ENCODE peak calls at places on chromosomes 11 and 22, in ten cellular contexts. One of them, this sample, is unnamed.

GRCh38 chr11:14124886-14125285 is 162.4 kb downstream of the SPON1 start:
- ATAC-seq in T-cell: no peak
- ATAC-seq in PC-3: no peak
- ATAC-seq in T-helper 17 cell: no peak
- ATAC-seq in stimulated activated naive CD8-positive, alpha-beta T cell treated with anti-CD3 and anti-CD28 coated beads, Interleukin-15, Interleukin-2, amounts not matched to agents 100 U/mL and 50 U/mL, for 24 hours: no peak
- ATAC-seq in left lobe of liver: no peak
- ATAC-seq in activated T-cell treated with anti-CD3 and anti-CD28 coated beads, Interleukin-2, amount 50 U/mL, for 4 hours: no peak
- ATAC-seq in foreskin keratinocyte: no peak
- ATAC-seq in CD4-positive, alpha-beta T cell: no peak
- ATAC-seq in activated CD4-positive, alpha-beta T cell treated with anti-CD3 and anti-CD28 coated beads for 36 hours: no peak
- ATAC-seq in this sample: no peak

GRCh38 chr11:13304655-13305340 is 27.2 kb downstream of the BMAL1 start:
- ATAC-seq in T-cell: no peak
- ATAC-seq in PC-3: no peak
- ATAC-seq in T-helper 17 cell: no peak
- ATAC-seq in stimulated activated naive CD8-positive, alpha-beta T cell treated with anti-CD3 and anti-CD28 coated beads, Interleukin-15, Interleukin-2, amounts not matched to agents 100 U/mL and 50 U/mL, for 24 hours: no peak
- ATAC-seq in left lobe of liver: peak
- ATAC-seq in activated T-cell treated with anti-CD3 and anti-CD28 coated beads, Interleukin-2, amount 50 U/mL, for 4 hours: no peak
- ATAC-seq in foreskin keratinocyte: no peak
- ATAC-seq in CD4-positive, alpha-beta T cell: no peak
- ATAC-seq in activated CD4-positive, alpha-beta T cell treated with anti-CD3 and anti-CD28 coated beads for 36 hours: no peak
- ATAC-seq in this sample: no peak

GRCh38 chr22:35306350-35306967 is 6.8 kb downstream of the TOM1 start:
- ATAC-seq in T-cell: peak
- ATAC-seq in PC-3: no peak
- ATAC-seq in T-helper 17 cell: peak
- ATAC-seq in stimulated activated naive CD8-positive, alpha-beta T cell treated with anti-CD3 and anti-CD28 coated beads, Interleukin-15, Interleukin-2, amounts not matched to agents 100 U/mL and 50 U/mL, for 24 hours: no peak
- ATAC-seq in left lobe of liver: no peak
- ATAC-seq in activated T-cell treated with anti-CD3 and anti-CD28 coated beads, Interleukin-2, amount 50 U/mL, for 4 hours: no peak
- ATAC-seq in foreskin keratinocyte: no peak
- ATAC-seq in CD4-positive, alpha-beta T cell: peak
- ATAC-seq in activated CD4-positive, alpha-beta T cell treated with anti-CD3 and anti-CD28 coated beads for 36 hours: no peak
- ATAC-seq in this sample: no peak

GRCh38 chr11:112728288-112728687 is 232.9 kb upstream of the NCAM1 start:
- ATAC-seq in T-cell: no peak
- ATAC-seq in PC-3: no peak
- ATAC-seq in T-helper 17 cell: no peak
- ATAC-seq in stimulated activated naive CD8-positive, alpha-beta T cell treated with anti-CD3 and anti-CD28 coated beads, Interleukin-15, Interleukin-2, amounts not matched to agents 100 U/mL and 50 U/mL, for 24 hours: no peak
- ATAC-seq in left lobe of liver: no peak
- ATAC-seq in activated T-cell treated with anti-CD3 and anti-CD28 coated beads, Interleukin-2, amount 50 U/mL, for 4 hours: no peak
- ATAC-seq in foreskin keratinocyte: no peak
- ATAC-seq in CD4-positive, alpha-beta T cell: no peak
- ATAC-seq in activated CD4-positive, alpha-beta T cell treated with anti-CD3 and anti-CD28 coated beads for 36 hours: no peak
- ATAC-seq in this sample: no peak

GRCh38 chr11:808427-809286 is 1.1 kb upstream of the RPLP2 start:
- ATAC-seq in T-cell: no peak
- ATAC-seq in PC-3: no peak
- ATAC-seq in T-helper 17 cell: peak
- ATAC-seq in stimulated activated naive CD8-positive, alpha-beta T cell treated with anti-CD3 and anti-CD28 coated beads, Interleukin-15, Interleukin-2, amounts not matched to agents 100 U/mL and 50 U/mL, for 24 hours: no peak
- ATAC-seq in left lobe of liver: no peak
- ATAC-seq in activated T-cell treated with anti-CD3 and anti-CD28 coated beads, Interleukin-2, amount 50 U/mL, for 4 hours: peak
- ATAC-seq in foreskin keratinocyte: no peak
- ATAC-seq in CD4-positive, alpha-beta T cell: peak
- ATAC-seq in activated CD4-positive, alpha-beta T cell treated with anti-CD3 and anti-CD28 coated beads for 36 hours: peak
- ATAC-seq in this sample: peak

GRCh38 chr11:125218336-125218735 is 53.8 kb downstream of the PKNOX2 start:
- ATAC-seq in T-cell: no peak
- ATAC-seq in PC-3: no peak
- ATAC-seq in T-helper 17 cell: no peak
- ATAC-seq in stimulated activated naive CD8-positive, alpha-beta T cell treated with anti-CD3 and anti-CD28 coated beads, Interleukin-15, Interleukin-2, amounts not matched to agents 100 U/mL and 50 U/mL, for 24 hours: no peak
- ATAC-seq in left lobe of liver: no peak
- ATAC-seq in activated T-cell treated with anti-CD3 and anti-CD28 coated beads, Interleukin-2, amount 50 U/mL, for 4 hours: no peak
- ATAC-seq in foreskin keratinocyte: no peak
- ATAC-seq in CD4-positive, alpha-beta T cell: no peak
- ATAC-seq in activated CD4-positive, alpha-beta T cell treated with anti-CD3 and anti-CD28 coated beads for 36 hours: no peak
- ATAC-seq in this sample: no peak

GRCh38 chr11:17921620-17922473 is 91.0 kb downstream of the SERGEF start:
- ATAC-seq in T-cell: no peak
- ATAC-seq in PC-3: no peak
- ATAC-seq in T-helper 17 cell: no peak
- ATAC-seq in stimulated activated naive CD8-positive, alpha-beta T cell treated with anti-CD3 and anti-CD28 coated beads, Interleukin-15, Interleukin-2, amounts not matched to agents 100 U/mL and 50 U/mL, for 24 hours: no peak
- ATAC-seq in left lobe of liver: peak
- ATAC-seq in activated T-cell treated with anti-CD3 and anti-CD28 coated beads, Interleukin-2, amount 50 U/mL, for 4 hours: no peak
- ATAC-seq in foreskin keratinocyte: no peak
- ATAC-seq in CD4-positive, alpha-beta T cell: no peak
- ATAC-seq in activated CD4-positive, alpha-beta T cell treated with anti-CD3 and anti-CD28 coated beads for 36 hours: no peak
- ATAC-seq in this sample: no peak

GRCh38 chr22:31477329-31477728 is 12.3 kb downstream of the EIF4ENIF1 start:
- ATAC-seq in T-cell: no peak
- ATAC-seq in PC-3: no peak
- ATAC-seq in T-helper 17 cell: no peak
- ATAC-seq in stimulated activated naive CD8-positive, alpha-beta T cell treated with anti-CD3 and anti-CD28 coated beads, Interleukin-15, Interleukin-2, amounts not matched to agents 100 U/mL and 50 U/mL, for 24 hours: no peak
- ATAC-seq in left lobe of liver: no peak
- ATAC-seq in activated T-cell treated with anti-CD3 and anti-CD28 coated beads, Interleukin-2, amount 50 U/mL, for 4 hours: no peak
- ATAC-seq in foreskin keratinocyte: no peak
- ATAC-seq in CD4-positive, alpha-beta T cell: no peak
- ATAC-seq in activated CD4-positive, alpha-beta T cell treated with anti-CD3 and anti-CD28 coated beads for 36 hours: no peak
- ATAC-seq in this sample: peak

GRCh38 chr22:43289976-43290663 is 53.1 kb downstream of the SCUBE1 start:
- ATAC-seq in T-cell: no peak
- ATAC-seq in PC-3: no peak
- ATAC-seq in T-helper 17 cell: no peak
- ATAC-seq in stimulated activated naive CD8-positive, alpha-beta T cell treated with anti-CD3 and anti-CD28 coated beads, Interleukin-15, Interleukin-2, amounts not matched to agents 100 U/mL and 50 U/mL, for 24 hours: no peak
- ATAC-seq in left lobe of liver: no peak
- ATAC-seq in activated T-cell treated with anti-CD3 and anti-CD28 coated beads, Interleukin-2, amount 50 U/mL, for 4 hours: no peak
- ATAC-seq in foreskin keratinocyte: no peak
- ATAC-seq in CD4-positive, alpha-beta T cell: no peak
- ATAC-seq in activated CD4-positive, alpha-beta T cell treated with anti-CD3 and anti-CD28 coated beads for 36 hours: no peak
- ATAC-seq in this sample: no peak

GRCh38 chr11:36333897-36334296 is 37.8 kb downstream of the PRR5L start:
- ATAC-seq in T-cell: no peak
- ATAC-seq in PC-3: peak
- ATAC-seq in T-helper 17 cell: no peak
- ATAC-seq in stimulated activated naive CD8-positive, alpha-beta T cell treated with anti-CD3 and anti-CD28 coated beads, Interleukin-15, Interleukin-2, amounts not matched to agents 100 U/mL and 50 U/mL, for 24 hours: peak
- ATAC-seq in left lobe of liver: no peak
- ATAC-seq in activated T-cell treated with anti-CD3 and anti-CD28 coated beads, Interleukin-2, amount 50 U/mL, for 4 hours: no peak
- ATAC-seq in foreskin keratinocyte: peak
- ATAC-seq in CD4-positive, alpha-beta T cell: no peak
- ATAC-seq in activated CD4-positive, alpha-beta T cell treated with anti-CD3 and anti-CD28 coated beads for 36 hours: peak
- ATAC-seq in this sample: peak

GRCh38 chr11:109956124-109956793 is 136.9 kb upstream of the ZC3H12C start:
- ATAC-seq in T-cell: no peak
- ATAC-seq in PC-3: peak
- ATAC-seq in T-helper 17 cell: no peak
- ATAC-seq in stimulated activated naive CD8-positive, alpha-beta T cell treated with anti-CD3 and anti-CD28 coated beads, Interleukin-15, Interleukin-2, amounts not matched to agents 100 U/mL and 50 U/mL, for 24 hours: no peak
- ATAC-seq in left lobe of liver: no peak
- ATAC-seq in activated T-cell treated with anti-CD3 and anti-CD28 coated beads, Interleukin-2, amount 50 U/mL, for 4 hours: no peak
- ATAC-seq in foreskin keratinocyte: no peak
- ATAC-seq in CD4-positive, alpha-beta T cell: no peak
- ATAC-seq in activated CD4-positive, alpha-beta T cell treated with anti-CD3 and anti-CD28 coated beads for 36 hours: no peak
- ATAC-seq in this sample: no peak

GRCh38 chr22:46584081-46584903 is 35.9 kb upstream of the GRAMD4 start:
- ATAC-seq in T-cell: no peak
- ATAC-seq in PC-3: no peak
- ATAC-seq in T-helper 17 cell: no peak
- ATAC-seq in stimulated activated naive CD8-positive, alpha-beta T cell treated with anti-CD3 and anti-CD28 coated beads, Interleukin-15, Interleukin-2, amounts not matched to agents 100 U/mL and 50 U/mL, for 24 hours: no peak
- ATAC-seq in left lobe of liver: no peak
- ATAC-seq in activated T-cell treated with anti-CD3 and anti-CD28 coated beads, Interleukin-2, amount 50 U/mL, for 4 hours: no peak
- ATAC-seq in foreskin keratinocyte: peak
- ATAC-seq in CD4-positive, alpha-beta T cell: no peak
- ATAC-seq in activated CD4-positive, alpha-beta T cell treated with anti-CD3 and anti-CD28 coated beads for 36 hours: no peak
- ATAC-seq in this sample: peak

GRCh38 chr11:74636633-74637184 is 44.3 kb downstream of the POLD3 start:
- ATAC-seq in T-cell: no peak
- ATAC-seq in PC-3: peak
- ATAC-seq in T-helper 17 cell: no peak
- ATAC-seq in stimulated activated naive CD8-positive, alpha-beta T cell treated with anti-CD3 and anti-CD28 coated beads, Interleukin-15, Interleukin-2, amounts not matched to agents 100 U/mL and 50 U/mL, for 24 hours: peak
- ATAC-seq in left lobe of liver: no peak
- ATAC-seq in activated T-cell treated with anti-CD3 and anti-CD28 coated beads, Interleukin-2, amount 50 U/mL, for 4 hours: peak
- ATAC-seq in foreskin keratinocyte: peak
- ATAC-seq in CD4-positive, alpha-beta T cell: no peak
- ATAC-seq in activated CD4-positive, alpha-beta T cell treated with anti-CD3 and anti-CD28 coated beads for 36 hours: peak
- ATAC-seq in this sample: peak

GRCh38 chr22:38860291-38861169 is 11.5 kb downstream of the CBX6 start:
- ATAC-seq in T-cell: no peak
- ATAC-seq in PC-3: peak
- ATAC-seq in T-helper 17 cell: no peak
- ATAC-seq in stimulated activated naive CD8-positive, alpha-beta T cell treated with anti-CD3 and anti-CD28 coated beads, Interleukin-15, Interleukin-2, amounts not matched to agents 100 U/mL and 50 U/mL, for 24 hours: peak
- ATAC-seq in left lobe of liver: no peak
- ATAC-seq in activated T-cell treated with anti-CD3 and anti-CD28 coated beads, Interleukin-2, amount 50 U/mL, for 4 hours: peak
- ATAC-seq in foreskin keratinocyte: no peak
- ATAC-seq in CD4-positive, alpha-beta T cell: no peak
- ATAC-seq in activated CD4-positive, alpha-beta T cell treated with anti-CD3 and anti-CD28 coated beads for 36 hours: peak
- ATAC-seq in this sample: no peak

GRCh38 chr11:118536726-118537125 is 5.7 kb downstream of the TMEM25 start:
- ATAC-seq in T-cell: no peak
- ATAC-seq in PC-3: no peak
- ATAC-seq in T-helper 17 cell: no peak
- ATAC-seq in stimulated activated naive CD8-positive, alpha-beta T cell treated with anti-CD3 and anti-CD28 coated beads, Interleukin-15, Interleukin-2, amounts not matched to agents 100 U/mL and 50 U/mL, for 24 hours: no peak
- ATAC-seq in left lobe of liver: no peak
- ATAC-seq in activated T-cell treated with anti-CD3 and anti-CD28 coated beads, Interleukin-2, amount 50 U/mL, for 4 hours: no peak
- ATAC-seq in foreskin keratinocyte: no peak
- ATAC-seq in CD4-positive, alpha-beta T cell: no peak
- ATAC-seq in activated CD4-positive, alpha-beta T cell treated with anti-CD3 and anti-CD28 coated beads for 36 hours: peak
- ATAC-seq in this sample: peak

GRCh38 chr11:45765836-45766235 is 39.1 kb upstream of the SLC35C1 start:
- ATAC-seq in T-cell: no peak
- ATAC-seq in PC-3: no peak
- ATAC-seq in T-helper 17 cell: no peak
- ATAC-seq in stimulated activated naive CD8-positive, alpha-beta T cell treated with anti-CD3 and anti-CD28 coated beads, Interleukin-15, Interleukin-2, amounts not matched to agents 100 U/mL and 50 U/mL, for 24 hours: no peak
- ATAC-seq in left lobe of liver: peak
- ATAC-seq in activated T-cell treated with anti-CD3 and anti-CD28 coated beads, Interleukin-2, amount 50 U/mL, for 4 hours: no peak
- ATAC-seq in foreskin keratinocyte: no peak
- ATAC-seq in CD4-positive, alpha-beta T cell: no peak
- ATAC-seq in activated CD4-positive, alpha-beta T cell treated with anti-CD3 and anti-CD28 coated beads for 36 hours: no peak
- ATAC-seq in this sample: no peak

GRCh38 chr11:128580612-128581011 is 6.7 kb downstream of the ETS1 start:
- ATAC-seq in T-cell: no peak
- ATAC-seq in PC-3: no peak
- ATAC-seq in T-helper 17 cell: no peak
- ATAC-seq in stimulated activated naive CD8-positive, alpha-beta T cell treated with anti-CD3 and anti-CD28 coated beads, Interleukin-15, Interleukin-2, amounts not matched to agents 100 U/mL and 50 U/mL, for 24 hours: peak
- ATAC-seq in left lobe of liver: no peak
- ATAC-seq in activated T-cell treated with anti-CD3 and anti-CD28 coated beads, Interleukin-2, amount 50 U/mL, for 4 hours: peak
- ATAC-seq in foreskin keratinocyte: no peak
- ATAC-seq in CD4-positive, alpha-beta T cell: no peak
- ATAC-seq in activated CD4-positive, alpha-beta T cell treated with anti-CD3 and anti-CD28 coated beads for 36 hours: peak
- ATAC-seq in this sample: no peak

GRCh38 chr11:12853652-12854296 is 155.3 kb upstream of the RASSF10 start:
- ATAC-seq in T-cell: no peak
- ATAC-seq in PC-3: no peak
- ATAC-seq in T-helper 17 cell: no peak
- ATAC-seq in stimulated activated naive CD8-positive, alpha-beta T cell treated with anti-CD3 and anti-CD28 coated beads, Interleukin-15, Interleukin-2, amounts not matched to agents 100 U/mL and 50 U/mL, for 24 hours: no peak
- ATAC-seq in left lobe of liver: peak
- ATAC-seq in activated T-cell treated with anti-CD3 and anti-CD28 coated beads, Interleukin-2, amount 50 U/mL, for 4 hours: no peak
- ATAC-seq in foreskin keratinocyte: peak
- ATAC-seq in CD4-positive, alpha-beta T cell: no peak
- ATAC-seq in activated CD4-positive, alpha-beta T cell treated with anti-CD3 and anti-CD28 coated beads for 36 hours: no peak
- ATAC-seq in this sample: peak

GRCh38 chr11:119832536-119832935 is 103.5 kb upstream of the NECTIN1 start:
- ATAC-seq in T-cell: no peak
- ATAC-seq in PC-3: peak
- ATAC-seq in T-helper 17 cell: no peak
- ATAC-seq in stimulated activated naive CD8-positive, alpha-beta T cell treated with anti-CD3 and anti-CD28 coated beads, Interleukin-15, Interleukin-2, amounts not matched to agents 100 U/mL and 50 U/mL, for 24 hours: no peak
- ATAC-seq in left lobe of liver: peak
- ATAC-seq in activated T-cell treated with anti-CD3 and anti-CD28 coated beads, Interleukin-2, amount 50 U/mL, for 4 hours: no peak
- ATAC-seq in foreskin keratinocyte: no peak
- ATAC-seq in CD4-positive, alpha-beta T cell: no peak
- ATAC-seq in activated CD4-positive, alpha-beta T cell treated with anti-CD3 and anti-CD28 coated beads for 36 hours: no peak
- ATAC-seq in this sample: peak

GRCh38 chr11:6539748-6540268 is 42.7 kb downstream of the DNHD1 start:
- ATAC-seq in T-cell: no peak
- ATAC-seq in PC-3: no peak
- ATAC-seq in T-helper 17 cell: no peak
- ATAC-seq in stimulated activated naive CD8-positive, alpha-beta T cell treated with anti-CD3 and anti-CD28 coated beads, Interleukin-15, Interleukin-2, amounts not matched to agents 100 U/mL and 50 U/mL, for 24 hours: no peak
- ATAC-seq in left lobe of liver: no peak
- ATAC-seq in activated T-cell treated with anti-CD3 and anti-CD28 coated beads, Interleukin-2, amount 50 U/mL, for 4 hours: no peak
- ATAC-seq in foreskin keratinocyte: no peak
- ATAC-seq in CD4-positive, alpha-beta T cell: no peak
- ATAC-seq in activated CD4-positive, alpha-beta T cell treated with anti-CD3 and anti-CD28 coated beads for 36 hours: no peak
- ATAC-seq in this sample: no peak

GRCh38 chr11:104476454-104476853 is 312.5 kb upstream of the PDGFD start:
- ATAC-seq in T-cell: no peak
- ATAC-seq in PC-3: no peak
- ATAC-seq in T-helper 17 cell: no peak
- ATAC-seq in stimulated activated naive CD8-positive, alpha-beta T cell treated with anti-CD3 and anti-CD28 coated beads, Interleukin-15, Interleukin-2, amounts not matched to agents 100 U/mL and 50 U/mL, for 24 hours: no peak
- ATAC-seq in left lobe of liver: no peak
- ATAC-seq in activated T-cell treated with anti-CD3 and anti-CD28 coated beads, Interleukin-2, amount 50 U/mL, for 4 hours: no peak
- ATAC-seq in foreskin keratinocyte: no peak
- ATAC-seq in CD4-positive, alpha-beta T cell: no peak
- ATAC-seq in activated CD4-positive, alpha-beta T cell treated with anti-CD3 and anti-CD28 coated beads for 36 hours: no peak
- ATAC-seq in this sample: no peak

GRCh38 chr11:119764108-119764874 is 35.3 kb upstream of the NECTIN1 start:
- ATAC-seq in T-cell: no peak
- ATAC-seq in PC-3: no peak
- ATAC-seq in T-helper 17 cell: no peak
- ATAC-seq in stimulated activated naive CD8-positive, alpha-beta T cell treated with anti-CD3 and anti-CD28 coated beads, Interleukin-15, Interleukin-2, amounts not matched to agents 100 U/mL and 50 U/mL, for 24 hours: no peak
- ATAC-seq in left lobe of liver: peak
- ATAC-seq in activated T-cell treated with anti-CD3 and anti-CD28 coated beads, Interleukin-2, amount 50 U/mL, for 4 hours: no peak
- ATAC-seq in foreskin keratinocyte: no peak
- ATAC-seq in CD4-positive, alpha-beta T cell: no peak
- ATAC-seq in activated CD4-positive, alpha-beta T cell treated with anti-CD3 and anti-CD28 coated beads for 36 hours: no peak
- ATAC-seq in this sample: peak

GRCh38 chr11:71461696-71462095 is 8.7 kb downstream of the NADSYN1 start:
- ATAC-seq in T-cell: no peak
- ATAC-seq in PC-3: no peak
- ATAC-seq in T-helper 17 cell: no peak
- ATAC-seq in stimulated activated naive CD8-positive, alpha-beta T cell treated with anti-CD3 and anti-CD28 coated beads, Interleukin-15, Interleukin-2, amounts not matched to agents 100 U/mL and 50 U/mL, for 24 hours: no peak
- ATAC-seq in left lobe of liver: no peak
- ATAC-seq in activated T-cell treated with anti-CD3 and anti-CD28 coated beads, Interleukin-2, amount 50 U/mL, for 4 hours: no peak
- ATAC-seq in foreskin keratinocyte: no peak
- ATAC-seq in CD4-positive, alpha-beta T cell: no peak
- ATAC-seq in activated CD4-positive, alpha-beta T cell treated with anti-CD3 and anti-CD28 coated beads for 36 hours: no peak
- ATAC-seq in this sample: no peak

GRCh38 chr22:20205464-20205963 is 54.7 kb upstream of the CCDC188 start:
- ATAC-seq in T-cell: no peak
- ATAC-seq in PC-3: no peak
- ATAC-seq in T-helper 17 cell: no peak
- ATAC-seq in stimulated activated naive CD8-positive, alpha-beta T cell treated with anti-CD3 and anti-CD28 coated beads, Interleukin-15, Interleukin-2, amounts not matched to agents 100 U/mL and 50 U/mL, for 24 hours: no peak
- ATAC-seq in left lobe of liver: no peak
- ATAC-seq in activated T-cell treated with anti-CD3 and anti-CD28 coated beads, Interleukin-2, amount 50 U/mL, for 4 hours: no peak
- ATAC-seq in foreskin keratinocyte: no peak
- ATAC-seq in CD4-positive, alpha-beta T cell: no peak
- ATAC-seq in activated CD4-positive, alpha-beta T cell treated with anti-CD3 and anti-CD28 coated beads for 36 hours: no peak
- ATAC-seq in this sample: no peak

GRCh38 chr11:12636871-12637410 is 37.3 kb upstream of the TEAD1 start:
- ATAC-seq in T-cell: no peak
- ATAC-seq in PC-3: no peak
- ATAC-seq in T-helper 17 cell: no peak
- ATAC-seq in stimulated activated naive CD8-positive, alpha-beta T cell treated with anti-CD3 and anti-CD28 coated beads, Interleukin-15, Interleukin-2, amounts not matched to agents 100 U/mL and 50 U/mL, for 24 hours: no peak
- ATAC-seq in left lobe of liver: no peak
- ATAC-seq in activated T-cell treated with anti-CD3 and anti-CD28 coated beads, Interleukin-2, amount 50 U/mL, for 4 hours: no peak
- ATAC-seq in foreskin keratinocyte: no peak
- ATAC-seq in CD4-positive, alpha-beta T cell: no peak
- ATAC-seq in activated CD4-positive, alpha-beta T cell treated with anti-CD3 and anti-CD28 coated beads for 36 hours: no peak
- ATAC-seq in this sample: no peak

GRCh38 chr11:13336246-13336873 is 58.8 kb downstream of the BMAL1 start:
- ATAC-seq in T-cell: no peak
- ATAC-seq in PC-3: no peak
- ATAC-seq in T-helper 17 cell: no peak
- ATAC-seq in stimulated activated naive CD8-positive, alpha-beta T cell treated with anti-CD3 and anti-CD28 coated beads, Interleukin-15, Interleukin-2, amounts not matched to agents 100 U/mL and 50 U/mL, for 24 hours: no peak
- ATAC-seq in left lobe of liver: peak
- ATAC-seq in activated T-cell treated with anti-CD3 and anti-CD28 coated beads, Interleukin-2, amount 50 U/mL, for 4 hours: no peak
- ATAC-seq in foreskin keratinocyte: no peak
- ATAC-seq in CD4-positive, alpha-beta T cell: no peak
- ATAC-seq in activated CD4-positive, alpha-beta T cell treated with anti-CD3 and anti-CD28 coated beads for 36 hours: no peak
- ATAC-seq in this sample: no peak

GRCh38 chr11:33920838-33921613 is 29.1 kb upstream of the LMO2 start:
- ATAC-seq in T-cell: no peak
- ATAC-seq in PC-3: no peak
- ATAC-seq in T-helper 17 cell: peak
- ATAC-seq in stimulated activated naive CD8-positive, alpha-beta T cell treated with anti-CD3 and anti-CD28 coated beads, Interleukin-15, Interleukin-2, amounts not matched to agents 100 U/mL and 50 U/mL, for 24 hours: peak
- ATAC-seq in left lobe of liver: no peak
- ATAC-seq in activated T-cell treated with anti-CD3 and anti-CD28 coated beads, Interleukin-2, amount 50 U/mL, for 4 hours: peak
- ATAC-seq in foreskin keratinocyte: no peak
- ATAC-seq in CD4-positive, alpha-beta T cell: no peak
- ATAC-seq in activated CD4-positive, alpha-beta T cell treated with anti-CD3 and anti-CD28 coated beads for 36 hours: peak
- ATAC-seq in this sample: no peak

GRCh38 chr11:9232482-9232881 is 32.7 kb downstream of the DENND5A start:
- ATAC-seq in T-cell: no peak
- ATAC-seq in PC-3: no peak
- ATAC-seq in T-helper 17 cell: no peak
- ATAC-seq in stimulated activated naive CD8-positive, alpha-beta T cell treated with anti-CD3 and anti-CD28 coated beads, Interleukin-15, Interleukin-2, amounts not matched to agents 100 U/mL and 50 U/mL, for 24 hours: no peak
- ATAC-seq in left lobe of liver: no peak
- ATAC-seq in activated T-cell treated with anti-CD3 and anti-CD28 coated beads, Interleukin-2, amount 50 U/mL, for 4 hours: no peak
- ATAC-seq in foreskin keratinocyte: no peak
- ATAC-seq in CD4-positive, alpha-beta T cell: no peak
- ATAC-seq in activated CD4-positive, alpha-beta T cell treated with anti-CD3 and anti-CD28 coated beads for 36 hours: no peak
- ATAC-seq in this sample: no peak